ENCODE peak calls at places on chromosomes 7 and 10, in five cellular contexts. One of them, this sample, is unnamed.

GRCh38 chr7:15855726-15856125 is 169.2 kb upstream of the MEOX2 start:
- DNase-seq in Calu3: no peak
- DNase-seq in heart left ventricle: no peak
- DNase-seq in NCI-H2081: no peak
- DNase-seq in mesothelial cell of epicardium: no peak
- DNase-seq in this sample: no peak

GRCh38 chr7:116948934-116949333 is 4.4 kb upstream of the ST7 start:
- DNase-seq in Calu3: no peak
- DNase-seq in NCI-H2081: peak; percentile 52
- DNase-seq in mesothelial cell of epicardium: no peak
- DNase-seq in heart left ventricle: peak; percentile 83
- DNase-seq in this sample: no peak

GRCh38 chr7:26451997-26452396 is 160.3 kb downstream of the SNX10 start:
- DNase-seq in heart left ventricle: no peak
- DNase-seq in mesothelial cell of epicardium: no peak
- DNase-seq in Calu3: peak; percentile 32
- DNase-seq in NCI-H2081: peak; percentile 34
- DNase-seq in this sample: no peak

GRCh38 chr7:121169469-121169868 is 159.3 kb upstream of the WNT16 start:
- DNase-seq in mesothelial cell of epicardium: no peak
- DNase-seq in Calu3: no peak
- DNase-seq in NCI-H2081: no peak
- DNase-seq in heart left ventricle: no peak
- DNase-seq in this sample: no peak

GRCh38 chr7:111886233-111886632 is 320.0 kb downstream of the DOCK4 start:
- DNase-seq in NCI-H2081: no peak
- DNase-seq in Calu3: no peak
- DNase-seq in mesothelial cell of epicardium: no peak
- DNase-seq in heart left ventricle: no peak
- DNase-seq in this sample: no peak

GRCh38 chr7:117756586-117756985 is 116.7 kb downstream of the CTTNBP2 start:
- DNase-seq in mesothelial cell of epicardium: no peak
- DNase-seq in Calu3: no peak
- DNase-seq in heart left ventricle: no peak
- DNase-seq in NCI-H2081: no peak
- DNase-seq in this sample: no peak

GRCh38 chr10:130455791-130456190 is 319.6 kb downstream of the GLRX3 start:
- DNase-seq in NCI-H2081: no peak
- DNase-seq in mesothelial cell of epicardium: no peak
- DNase-seq in Calu3: no peak
- DNase-seq in heart left ventricle: no peak
- DNase-seq in this sample: no peak

GRCh38 chr10:48804740-48805182 is 120.1 kb downstream of the WDFY4 start:
- DNase-seq in mesothelial cell of epicardium: no peak
- DNase-seq in Calu3: no peak
- DNase-seq in heart left ventricle: no peak
- DNase-seq in NCI-H2081: peak; percentile 23
- DNase-seq in this sample: no peak

GRCh38 chr7:97971120-97971989 is 18.6 kb downstream of the OCM2 start:
- DNase-seq in heart left ventricle: peak; percentile 26
- DNase-seq in mesothelial cell of epicardium: no peak
- DNase-seq in Calu3: peak; percentile 6
- DNase-seq in NCI-H2081: peak; percentile 44
- DNase-seq in this sample: no peak